ENCODE peak calls at places on chromosome 13, in eight cellular contexts. Q is vagina, S is HCT116, U is suprapubic skin, J is upper lobe of left lung, A is GM23338, W is K562, R is transverse colon. P is an unnamed sample.

GRCh38 chr13:86692291-86692690 is 893.1 kb upstream of the SLITRK6 start:
- DNase-seq in Q (no peak), S (no peak), U (no peak), J (no peak), A (no peak), W (no peak), R (no peak), P (no peak)

GRCh38 chr13:33462109-33462508 is 176.6 kb upstream of the STARD13 start:
- DNase-seq in Q (no peak), S (no peak), U (no peak), J (no peak), A (no peak), W (no peak), R (no peak), P (no peak)

GRCh38 chr13:99501952-99502310 is 659 bp downstream of the TM9SF2 start:
- DNase-seq in Q (no peak), S (no peak), U (peak), J (peak), A (peak), W (no peak), R (peak), P (peak)

GRCh38 chr13:105139380-105140285 is 1395.8 kb downstream of the EFNB2 start:
- DNase-seq in Q (no peak), S (peak), U (no peak), J (peak), A (peak), W (no peak), R (peak), P (peak)

GRCh38 chr13:74027161-74027779 is 106.9 kb downstream of the KLF12 start:
- DNase-seq in Q (no peak), S (no peak), U (no peak), J (no peak), A (no peak), W (no peak), R (no peak), P (no peak)

GRCh38 chr13:95783747-95784146 is 106.8 kb downstream of the DNAJC3 start:
- DNase-seq in Q (no peak), S (no peak), U (no peak), J (no peak), A (peak), W (no peak), R (no peak), P (no peak)

GRCh38 chr13:75959861-75960481 is 323.8 kb downstream of the LMO7 start:
- DNase-seq in Q (no peak), S (no peak), U (no peak), J (no peak), A (no peak), W (no peak), R (no peak), P (no peak)

GRCh38 chr13:28340272-28340793 is 154.6 kb downstream of the FLT1 start:
- DNase-seq in Q (no peak), S (no peak), U (no peak), J (no peak), A (no peak), W (no peak), R (no peak), P (no peak)

GRCh38 chr13:109715902-109716301 is 70.5 kb downstream of the IRS2 start:
- DNase-seq in Q (peak), S (no peak), U (no peak), J (peak), A (no peak), W (no peak), R (no peak), P (no peak)

GRCh38 chr13:79631260-79631659 is 150.3 kb downstream of the NDFIP2 start:
- DNase-seq in Q (no peak), S (peak), U (no peak), J (no peak), A (peak), W (no peak), R (no peak), P (no peak)

GRCh38 chr13:42660367-42660965 is 86.5 kb downstream of the TNFSF11 start:
- DNase-seq in Q (no peak), S (no peak), U (no peak), J (no peak), A (no peak), W (no peak), R (no peak), P (no peak)

GRCh38 chr13:100625447-100625846 is 36.9 kb upstream of the GGACT start:
- DNase-seq in Q (no peak), S (no peak), U (no peak), J (no peak), A (peak), W (no peak), R (no peak), P (no peak)

GRCh38 chr13:36124236-36124822 is 6.9 kb downstream of the DCLK1 start:
- DNase-seq in Q (no peak), S (no peak), U (no peak), J (no peak), A (no peak), W (no peak), R (no peak), P (no peak)

GRCh38 chr13:41137241-41137640 is 4.6 kb upstream of the KBTBD6 start:
- DNase-seq in Q (no peak), S (no peak), U (no peak), J (no peak), A (no peak), W (no peak), R (no peak), P (no peak)

GRCh38 chr13:80705371-80706163 is 364.6 kb upstream of the SPRY2 start:
- DNase-seq in Q (no peak), S (no peak), U (no peak), J (no peak), A (no peak), W (no peak), R (no peak), P (no peak)

GRCh38 chr13:47835470-47836228 is 165.4 kb downstream of the SUCLA2 start:
- DNase-seq in Q (no peak), S (no peak), U (no peak), J (no peak), A (no peak), W (no peak), R (no peak), P (no peak)

GRCh38 chr13:46181799-46182490 is at the start of gene LCP1:
- DNase-seq in Q (no peak), S (no peak), U (no peak), J (peak), A (peak), W (peak), R (peak), P (peak)

GRCh38 chr13:32476021-32476731 is 48.2 kb upstream of the N4BP2L1 start:
- DNase-seq in Q (no peak), S (no peak), U (no peak), J (no peak), A (no peak), W (no peak), R (no peak), P (no peak)

GRCh38 chr13:113941571-113942191 is 32.2 kb downstream of the C13orf46 start:
- DNase-seq in Q (no peak), S (no peak), U (no peak), J (no peak), A (no peak), W (no peak), R (no peak), P (no peak)

GRCh38 chr13:33287142-33287882 is 1.8 kb upstream of the STARD13 start:
- DNase-seq in Q (no peak), S (no peak), U (no peak), J (no peak), A (no peak), W (no peak), R (no peak), P (no peak)

GRCh38 chr13:40484981-40485380 is 181.5 kb downstream of the FOXO1 start:
- DNase-seq in Q (no peak), S (no peak), U (no peak), J (no peak), A (no peak), W (no peak), R (no peak), P (no peak)

GRCh38 chr13:113650275-113650674 is 7.7 kb downstream of the ATP4B start:
- DNase-seq in Q (no peak), S (no peak), U (peak), J (peak), A (no peak), W (no peak), R (peak), P (peak)

GRCh38 chr13:34172048-34172447 is 354.1 kb downstream of the RFC3 start:
- DNase-seq in Q (no peak), S (no peak), U (no peak), J (no peak), A (no peak), W (no peak), R (no peak), P (no peak)

GRCh38 chr13:47004022-47004421 is 107.2 kb upstream of the HTR2A start:
- DNase-seq in Q (no peak), S (no peak), U (no peak), J (no peak), A (no peak), W (no peak), R (no peak), P (no peak)

GRCh38 chr13:75196112-75196855 is 285.7 kb downstream of the TBC1D4 start:
- DNase-seq in Q (no peak), S (no peak), U (no peak), J (no peak), A (no peak), W (no peak), R (no peak), P (no peak)

GRCh38 chr13:21675095-21676007 is 4.5 kb downstream of the FGF9 start:
- DNase-seq in Q (no peak), S (no peak), U (no peak), J (peak), A (peak), W (no peak), R (peak), P (peak)

GRCh38 chr13:19737844-19738557 is 44.7 kb downstream of the PSPC1 start:
- DNase-seq in Q (no peak), S (no peak), U (no peak), J (no peak), A (no peak), W (no peak), R (no peak), P (no peak)

GRCh38 chr13:102911336-102911735 is 65.5 kb downstream of the ERCC5 start:
- DNase-seq in Q (no peak), S (no peak), U (no peak), J (no peak), A (no peak), W (no peak), R (no peak), P (no peak)

GRCh38 chr13:52846567-52847321 is 1.7 kb downstream of the PCDH8 start:
- DNase-seq in Q (no peak), S (no peak), U (no peak), J (peak), A (peak), W (no peak), R (peak), P (no peak)

GRCh38 chr13:36872621-36873020 is 47.4 kb downstream of the SMAD9 start:
- DNase-seq in Q (no peak), S (no peak), U (no peak), J (no peak), A (peak), W (no peak), R (peak), P (no peak)

GRCh38 chr13:64753606-64754005 is 2476.5 kb downstream of the PCDH9 start:
- DNase-seq in Q (no peak), S (no peak), U (no peak), J (no peak), A (no peak), W (no peak), R (no peak), P (no peak)

GRCh38 chr13:39956036-39956435 is 300.6 kb downstream of the COG6 start:
- DNase-seq in Q (no peak), S (no peak), U (no peak), J (no peak), A (no peak), W (no peak), R (no peak), P (no peak)

GRCh38 chr13:91297503-91297902 is 50.0 kb upstream of the MIR17HG start:
- DNase-seq in Q (no peak), S (no peak), U (no peak), J (no peak), A (no peak), W (no peak), R (no peak), P (no peak)

GRCh38 chr13:77946522-77946921 is 27.9 kb upstream of the EDNRB start:
- DNase-seq in Q (no peak), S (no peak), U (no peak), J (no peak), A (no peak), W (no peak), R (no peak), P (no peak)
- TF ChIP-seq POLR2AphosphoS5 in Q (no peak), S (no peak), U (no peak), J (no peak), A (no peak), W (no peak), R (no peak), P (no peak)

GRCh38 chr13:30107536-30108136 is 199.7 kb downstream of the KATNAL1 start:
- DNase-seq in Q (no peak), S (no peak), U (peak), J (peak), A (no peak), W (no peak), R (peak), P (peak)

GRCh38 chr13:30108216-30108912 is 199.0 kb downstream of the KATNAL1 start:
- DNase-seq in Q (no peak), S (no peak), U (peak), J (no peak), A (no peak), W (no peak), R (no peak), P (no peak)

GRCh38 chr13:30109471-30110135 is 197.7 kb downstream of the KATNAL1 start:
- DNase-seq in Q (no peak), S (no peak), U (no peak), J (no peak), A (no peak), W (no peak), R (no peak), P (no peak)

GRCh38 chr13:30110301-30111070 is 196.9 kb downstream of the KATNAL1 start:
- DNase-seq in Q (no peak), S (no peak), U (no peak), J (no peak), A (no peak), W (no peak), R (no peak), P (no peak)

GRCh38 chr13:30108913-30109237 is 198.5 kb downstream of the KATNAL1 start:
- DNase-seq in Q (no peak), S (no peak), U (peak), J (peak), A (no peak), W (no peak), R (peak), P (peak)
- TF ChIP-seq POLR2AphosphoS5 in Q (peak), S (no peak), U (no peak), J (no peak), A (no peak), W (no peak), R (peak), P (peak)

DNA sequence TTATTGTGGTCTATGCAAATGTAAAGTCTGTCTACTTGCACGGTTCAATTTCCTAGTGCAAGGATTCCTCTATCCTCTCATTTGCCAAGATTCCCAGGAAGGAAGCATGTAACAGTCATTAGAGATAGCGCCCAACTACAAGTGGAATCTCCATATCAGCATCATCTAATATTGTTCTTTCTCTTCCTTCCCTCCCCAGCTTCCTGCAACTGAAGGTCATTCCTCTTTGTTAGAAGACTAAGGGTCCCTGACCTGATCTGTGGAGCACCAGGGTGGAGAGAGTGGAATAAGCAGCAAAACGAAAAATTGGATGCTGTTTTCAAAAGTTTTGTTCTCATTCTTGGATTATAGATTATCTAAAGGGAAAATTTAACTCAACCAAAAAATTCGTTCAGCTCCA is 714.0 kb downstream of the DIAPH3 start:
- DNase-seq in Q (no peak), S (no peak), U (no peak), J (no peak), A (no peak), W (no peak), R (no peak), P (no peak)
- TF ChIP-seq POLR2AphosphoS5 in Q (no peak), S (no peak), U (no peak), J (no peak), A (no peak), W (no peak), R (no peak), P (no peak)

DNA sequence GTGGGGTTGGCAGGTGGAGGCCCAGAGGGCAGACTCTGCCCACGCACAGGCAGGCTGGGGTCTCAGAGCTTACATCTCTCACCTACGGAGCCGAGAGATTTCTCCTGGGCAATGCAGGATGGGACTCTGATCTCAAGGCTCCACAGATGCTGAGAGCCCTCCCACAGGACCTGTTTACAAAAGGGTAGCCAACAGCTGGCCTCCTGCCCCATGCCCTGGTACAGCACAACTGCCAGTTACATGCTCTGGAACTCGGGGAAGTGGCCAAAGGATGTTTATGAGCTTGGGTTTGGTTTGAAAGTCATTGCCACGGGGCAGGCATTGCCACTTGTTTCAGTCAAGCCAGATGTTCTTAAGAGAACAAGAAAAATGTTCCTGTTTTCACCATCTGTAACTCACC is 3.5 kb downstream of the DHRS12 start:
- DNase-seq in Q (no peak), S (no peak), U (no peak), J (no peak), A (no peak), W (no peak), R (peak), P (no peak)
- TF ChIP-seq POLR2AphosphoS5 in Q (no peak), S (no peak), U (no peak), J (no peak), A (no peak), W (no peak), R (no peak), P (no peak)

GRCh38 chr13:111080642-111081041 is 34.5 kb upstream of the ARHGEF7 start:
- DNase-seq in Q (no peak), S (no peak), U (no peak), J (no peak), A (peak), W (no peak), R (no peak), P (no peak)

GRCh38 chr13:111076156-111077013 is 38.7 kb upstream of the ARHGEF7 start:
- DNase-seq in Q (no peak), S (no peak), U (no peak), J (no peak), A (peak), W (no peak), R (no peak), P (no peak)

GRCh38 chr13:111079375-111079774 is 35.7 kb upstream of the ARHGEF7 start:
- DNase-seq in Q (peak), S (no peak), U (no peak), J (no peak), A (no peak), W (no peak), R (no peak), P (no peak)

GRCh38 chr13:111082240-111082639 is 32.9 kb upstream of the ARHGEF7 start:
- DNase-seq in Q (no peak), S (no peak), U (no peak), J (no peak), A (no peak), W (no peak), R (no peak), P (no peak)
- TF ChIP-seq POLR2AphosphoS5 in Q (no peak), S (no peak), U (no peak), J (no peak), A (no peak), W (no peak), R (no peak), P (no peak)

GRCh38 chr13:44223785-44224432 is 149.7 kb upstream of the SERP2 start:
- DNase-seq in Q (no peak), S (no peak), U (no peak), J (no peak), A (no peak), W (no peak), R (no peak), P (no peak)

GRCh38 chr13:44219808-44220544 is 153.6 kb upstream of the SERP2 start:
- DNase-seq in Q (peak), S (no peak), U (no peak), J (no peak), A (no peak), W (no peak), R (no peak), P (no peak)

GRCh38 chr13:44221657-44222056 is 152.0 kb upstream of the SERP2 start:
- DNase-seq in Q (peak), S (no peak), U (no peak), J (no peak), A (no peak), W (no peak), R (no peak), P (no peak)

GRCh38 chr13:44220948-44221347 is 152.7 kb upstream of the SERP2 start:
- DNase-seq in Q (peak), S (no peak), U (no peak), J (no peak), A (no peak), W (no peak), R (no peak), P (no peak)

GRCh38 chr13:44218501-44219240 is 155.0 kb upstream of the SERP2 start:
- DNase-seq in Q (peak), S (no peak), U (peak), J (peak), A (no peak), W (no peak), R (peak), P (peak)
- TF ChIP-seq POLR2AphosphoS5 in Q (peak), S (no peak), U (no peak), J (peak), A (no peak), W (no peak), R (peak), P (peak)